ENCODE peak calls at places on chromosomes 3 and 15, in five cellular contexts. X, Q, H, C and L are unnamed samples.
A peak's percentile ranks its signal among the peaks of the same experiment; 100 is the strongest.

GRCh38 chr3:30761374-30761773 is 133.1 kb downstream of the GADL1 start:
- DNase-seq in C (no peak), X (no peak), Q (no peak), H (no peak), L (no peak)

GRCh38 chr3:32839714-32840085 is 21.9 kb downstream of the TRIM71 start:
- DNase-seq in H (no peak), Q (no peak), C (no peak), X (no peak), L (no peak)

GRCh38 chr3:190356246-190356645 is 31.7 kb upstream of the CLDN16 start:
- DNase-seq in C (no peak), H (peak; percentile 19), X (no peak), Q (no peak), L (no peak)

GRCh38 chr15:62624541-62625399 is 417.8 kb upstream of the TPM1 start:
- DNase-seq in H (peak; percentile 71), C (peak; percentile 74), Q (peak; percentile 59), X (no peak), L (peak; percentile 63)

GRCh38 chr15:66654718-66655375 is 47.2 kb upstream of the SMAD6 start:
- DNase-seq in X (peak; percentile 89), H (no peak), Q (no peak), C (no peak), L (no peak)

GRCh38 chr3:77467702-77468407 is 428.0 kb downstream of the ROBO2 start:
- DNase-seq in C (no peak), X (peak; percentile 54), Q (peak; percentile 23), H (peak; percentile 2), L (no peak)

GRCh38 chr15:99442268-99442897 is 123.4 kb upstream of the MEF2A start:
- DNase-seq in C (peak; percentile 90), H (peak; percentile 91), Q (peak; percentile 47), X (peak; percentile 89), L (peak; percentile 88)

GRCh38 chr3:133953297-133953696 is 57.6 kb upstream of the RAB6B start:
- DNase-seq in H (no peak), Q (no peak), C (no peak), X (no peak), L (no peak)

GRCh38 chr15:91891101-91891500 is 37.6 kb downstream of the SLCO3A1 start:
- DNase-seq in X (no peak), H (no peak), Q (no peak), C (no peak), L (no peak)

GRCh38 chr15:78316211-78317077 is 17.0 kb upstream of the SKIC8 start:
- DNase-seq in X (no peak), Q (no peak), C (no peak), H (no peak), L (no peak)

GRCh38 chr15:78319588-78319987 is 20.2 kb upstream of the SKIC8 start:
- DNase-seq in H (no peak), C (no peak), Q (no peak), X (no peak), L (no peak)

GRCh38 chr15:78320173-78320572 is 20.0 kb upstream of the CRABP1 start:
- DNase-seq in C (no peak), H (no peak), Q (no peak), X (no peak), L (no peak)

GRCh38 chr15:78315686-78316085 is 16.3 kb upstream of the SKIC8 start:
- DNase-seq in C (no peak), X (no peak), Q (no peak), H (no peak), L (no peak)

GRCh38 chr15:78317145-78317836 is 17.9 kb upstream of the SKIC8 start:
- DNase-seq in X (no peak), Q (no peak), C (no peak), H (no peak), L (no peak)
- H3K4me1 ChIP-seq in X (no peaks in the 10 kb centered on the region), Q (no peaks in the 10 kb centered on the region), C (no peaks in the 10 kb centered on the region), H (peaks cover 5% of the 10 kb centered on the region), L (no peaks in the 10 kb centered on the region)

DNA sequence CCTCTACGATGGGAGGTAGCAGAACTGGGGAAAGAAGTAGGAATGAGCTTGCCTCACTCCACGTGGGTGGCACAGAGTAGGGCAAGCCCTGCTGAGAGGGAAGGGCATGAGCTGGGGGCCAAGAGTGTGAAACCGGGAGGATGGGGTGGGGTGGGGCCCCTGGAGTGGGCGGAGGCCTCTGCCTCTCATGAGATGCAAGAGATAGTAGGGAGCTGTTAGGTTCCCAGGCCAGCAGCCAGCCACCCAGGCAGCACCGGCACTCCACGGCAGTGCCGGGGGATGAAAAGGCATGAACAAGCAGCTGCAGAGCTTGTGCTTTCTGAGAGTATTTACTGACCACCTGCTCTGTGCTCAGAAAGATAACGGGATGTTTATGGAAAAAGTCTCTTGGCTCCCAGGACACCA is 24.4 kb upstream of the PLA2G4E start:
- DNase-seq in C (no peak), X (no peak), Q (no peak), H (no peak), L (no peak)
- H3K27me3 ChIP-seq in C (peaks cover 70% of the 10 kb centered on the region), X (no peaks in the 10 kb centered on the region), Q (no peaks in the 10 kb centered on the region), H (peaks cover 13% of the 10 kb centered on the region), L (no peaks in the 10 kb centered on the region)

GRCh38 chr15:74622758-74623157 is 7.1 kb downstream of the CLK3 start:
- DNase-seq in H (no peak), Q (no peak), X (no peak), C (no peak), L (no peak)
- H3K4me3 ChIP-seq in H (no peak overlapping the region), Q (no peak overlapping the region), X (no peak overlapping the region), C (no peak overlapping the region), L (no peak overlapping the region)

DNA sequence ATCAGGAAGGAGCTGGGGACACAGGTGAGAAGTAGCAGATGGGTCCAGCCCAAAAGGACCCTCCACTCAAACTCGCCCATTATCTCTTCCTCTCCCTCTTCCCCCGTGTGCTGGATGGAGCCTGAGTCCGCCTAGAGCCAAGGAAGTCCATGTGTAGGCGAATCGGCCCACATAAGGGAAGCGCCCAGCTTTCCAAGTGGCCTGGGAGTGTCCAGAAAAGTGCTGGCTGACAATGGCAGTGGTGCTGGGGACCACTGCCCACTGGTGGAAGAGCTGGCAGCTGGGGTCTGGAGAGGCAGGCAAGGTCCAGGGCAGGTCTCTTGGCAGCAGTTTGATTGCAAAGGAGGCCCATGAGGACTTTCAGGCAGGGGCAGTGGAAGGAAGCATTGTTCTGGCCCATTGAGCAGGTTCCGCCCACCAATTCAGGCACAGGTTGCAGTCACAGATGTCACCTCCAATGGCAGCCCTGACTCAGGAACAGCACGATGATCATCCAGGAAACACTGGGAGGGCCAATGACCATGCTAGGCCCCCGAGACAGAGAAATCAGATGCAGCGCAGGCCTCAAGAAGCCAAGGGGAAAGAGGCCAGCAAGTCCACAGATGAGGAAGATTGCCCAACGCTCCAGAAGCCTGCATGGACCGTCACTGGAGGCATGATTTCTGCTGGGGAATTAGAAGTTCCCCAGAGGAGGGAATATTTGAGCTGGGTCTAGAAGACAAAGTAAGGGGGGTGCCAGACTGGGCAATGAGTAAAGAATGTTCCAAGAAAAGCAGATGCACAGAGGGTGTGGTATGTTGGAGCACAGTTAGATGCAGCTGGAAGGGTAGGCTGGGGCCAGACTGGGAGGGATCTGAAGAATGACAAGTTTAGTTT is 3.0 kb downstream of the MFGE8 start:
- DNase-seq in C (no peak), X (peak; percentile 77), H (no peak), Q (no peak), L (no peak)
- H3K4me1 ChIP-seq in C (peaks cover 27% of the 10 kb centered on the region), X (peaks cover 14% of the 10 kb centered on the region), H (peaks cover 38% of the 10 kb centered on the region), Q (peaks cover 11% of the 10 kb centered on the region), L (peaks cover 69% of the 10 kb centered on the region)

GRCh38 chr3:187310954-187311470 is 19.5 kb upstream of the MASP1 start:
- DNase-seq in H (no peak), Q (no peak), C (no peak), X (no peak), L (no peak)
- H3K27me3 ChIP-seq in H (peaks cover 14% of the 10 kb centered on the region), Q (no peaks in the 10 kb centered on the region), C (peaks cover 9% of the 10 kb centered on the region), X (no peaks in the 10 kb centered on the region), L (no peaks in the 10 kb centered on the region)

GRCh38 chr15:61205427-61205826 is 23.7 kb downstream of the RORA start:
- DNase-seq in Q (no peak), C (no peak), X (peak; percentile 56), H (peak; percentile 58), L (no peak)
- H3K4me3 ChIP-seq in Q (peak overlapping the region; percentile 25), C (no peak overlapping the region), X (peak overlapping the region; percentile 22), H (peak overlapping the region; percentile 43), L (no peak overlapping the region)

DNA sequence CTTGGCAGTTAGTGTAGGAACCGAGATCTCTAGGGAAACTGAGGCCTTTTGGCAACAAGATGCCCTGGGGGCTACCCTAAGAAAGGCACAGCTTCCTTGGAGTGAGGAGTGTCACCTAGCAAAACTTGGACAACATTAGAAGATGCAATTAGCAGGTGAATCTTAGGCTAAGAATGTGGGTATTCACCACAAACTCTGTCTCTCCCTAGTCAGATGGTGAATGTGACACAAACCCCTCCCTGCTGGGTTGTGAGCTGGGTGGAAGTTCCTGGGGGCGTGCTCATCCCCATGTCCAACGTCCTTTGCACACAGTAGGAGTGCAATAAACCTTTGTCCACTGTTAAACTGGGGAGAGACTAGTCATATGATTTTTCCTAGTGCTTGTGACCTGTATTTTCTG is 67.1 kb upstream of the SH3GL3 start:
- DNase-seq in C (no peak), X (no peak), Q (no peak), H (peak; percentile 41), L (no peak)
- H3K4me1 ChIP-seq in C (no peaks in the 10 kb centered on the region), X (no peaks in the 10 kb centered on the region), Q (no peaks in the 10 kb centered on the region), H (peaks cover 19% of the 10 kb centered on the region), L (peaks cover 9% of the 10 kb centered on the region)

GRCh38 chr3:192545346-192545745 is 182.0 kb downstream of the FGF12 start:
- DNase-seq in C (no peak), H (no peak), X (no peak), Q (no peak), L (no peak)
- H3K27me3 ChIP-seq in C (no peaks in the 10 kb centered on the region), H (no peaks in the 10 kb centered on the region), X (no peaks in the 10 kb centered on the region), Q (no peaks in the 10 kb centered on the region), L (no peaks in the 10 kb centered on the region)

DNA sequence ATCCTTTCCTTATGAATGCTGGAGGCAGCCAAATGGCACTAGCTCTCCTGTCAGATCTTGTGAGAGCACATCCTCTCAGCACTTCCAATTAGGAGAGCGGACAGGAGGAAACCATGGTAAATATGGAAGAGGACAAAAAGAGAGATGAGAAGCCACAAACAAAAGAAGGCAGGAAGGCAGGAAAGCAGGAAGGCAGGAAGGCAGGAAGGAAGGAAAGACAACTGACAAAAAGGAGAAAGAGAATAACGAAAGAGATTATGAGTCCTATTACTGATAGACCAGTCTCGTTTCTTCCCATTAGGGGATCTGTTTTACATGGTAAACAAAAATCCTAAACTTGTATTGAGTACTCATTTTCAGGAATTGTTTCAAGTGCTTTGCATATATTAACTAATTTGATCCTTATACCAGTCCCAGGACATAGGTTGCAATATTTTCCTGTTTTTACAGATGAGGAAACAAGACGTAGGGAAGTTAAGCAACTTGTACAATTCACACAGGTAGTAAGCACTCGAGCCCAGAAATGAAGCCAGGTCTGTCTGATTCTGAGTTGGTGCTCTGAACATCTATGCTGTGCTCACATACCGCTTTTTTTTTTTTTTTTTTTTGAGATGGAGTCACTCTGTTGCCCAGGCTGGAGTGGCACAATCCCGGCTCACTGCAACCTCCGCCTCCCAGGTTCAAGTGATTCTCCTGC is 4.2 kb downstream of the BCL2A1 start:
- DNase-seq in X (no peak), Q (no peak), H (no peak), C (no peak), L (no peak)
- H3K4me3 ChIP-seq in X (no peak overlapping the region), Q (no peak overlapping the region), H (no peak overlapping the region), C (no peak overlapping the region), L (no peak overlapping the region)

GRCh38 chr15:52255935-52256334 is 39.7 kb downstream of the MYO5C start:
- DNase-seq in X (no peak), H (no peak), Q (no peak), C (no peak), L (no peak)
- H3K4me1 ChIP-seq in X (peaks cover 2% of the 10 kb centered on the region), H (peaks cover 35% of the 10 kb centered on the region), Q (no peaks in the 10 kb centered on the region), C (peaks cover 12% of the 10 kb centered on the region), L (no peaks in the 10 kb centered on the region)